ENCODE peak calls at places on chromosomes 1 and 21, in eight cellular contexts. O is iris pigment epithelial cell, E is NCI-H510A treated with DMSO at 0.1 percent for 48 hours, T is myocyte, Q is esophagus squamous epithelium, X is PC-3, V is SJSA1, L is cardiac fibroblast. S is an unnamed sample.
A peak's percentile ranks its signal among the peaks of the same experiment; 100 is the strongest.

GRCh38 chr1:84090447-84091244 is 53.4 kb upstream of the PRKACB start:
- DNase-seq in Q (no peak), O (no peak), T (no peak), E (peak; percentile 85), V (no peak), X (peak; percentile 78), L (no peak), S (no peak)

GRCh38 chr1:88175631-88176226 is 508.3 kb upstream of the PKN2 start:
- DNase-seq in E (no peak), O (peak; percentile 38), X (peak; percentile 31), V (no peak), Q (no peak), T (peak; percentile 5), L (peak; percentile 14), S (no peak)

GRCh38 chr1:94819945-94820746 is at the start of gene SLC44A3:
- DNase-seq in X (peak; percentile 60), E (peak; percentile 54), L (peak; percentile 63), O (peak; percentile 45), V (peak; percentile 30), Q (no peak), T (peak; percentile 71), S (peak; percentile 90)

GRCh38 chr1:182387566-182387965 is 4.0 kb downstream of the GLUL start:
- DNase-seq in L (no peak), O (no peak), T (no peak), E (no peak), X (no peak), V (no peak), Q (no peak), S (no peak)

GRCh38 chr1:150970818-150971582 is 3.6 kb downstream of the CERS2 start:
- DNase-seq in L (peak; percentile 76), X (no peak), V (no peak), O (peak; percentile 66), Q (no peak), E (no peak), T (peak; percentile 68), S (peak; percentile 94)

GRCh38 chr1:211607752-211608478 is 29.0 kb upstream of the SLC30A1 start:
- DNase-seq in Q (no peak), V (no peak), T (no peak), L (no peak), O (no peak), E (no peak), X (no peak), S (no peak)

GRCh38 chr1:87961992-87962391 is 633.3 kb downstream of the LMO4 start:
- DNase-seq in T (no peak), X (no peak), O (peak; percentile 67), E (no peak), L (peak; percentile 52), V (no peak), Q (no peak), S (no peak)

GRCh38 chr1:88683516-88683847 is 591 bp upstream of the PKN2 start:
- DNase-seq in L (no peak), X (peak; percentile 44), O (peak; percentile 67), Q (no peak), V (no peak), E (no peak), T (no peak), S (peak; percentile 30)

GRCh38 chr1:71565831-71566230 is 485.0 kb upstream of the ZRANB2 start:
- DNase-seq in V (no peak), T (no peak), E (no peak), Q (no peak), L (no peak), X (no peak), O (no peak), S (no peak)

GRCh38 chr1:213606252-213606820 is 381.4 kb upstream of the PROX1 start:
- DNase-seq in L (no peak), T (no peak), V (no peak), Q (no peak), E (no peak), O (no peak), X (no peak), S (no peak)

GRCh38 chr1:7678491-7679158 is 92.5 kb upstream of the VAMP3 start:
- DNase-seq in T (no peak), X (no peak), E (no peak), O (no peak), Q (no peak), L (no peak), V (no peak), S (peak; percentile 73)

GRCh38 chr1:198153804-198154203 is 3.0 kb upstream of the NEK7 start:
- DNase-seq in L (peak; percentile 71), T (no peak), Q (no peak), E (no peak), X (no peak), V (no peak), O (peak; percentile 39), S (peak; percentile 77)

GRCh38 chr1:57461405-57461804 is 37.5 kb upstream of the DAB1 start:
- DNase-seq in X (no peak), V (no peak), E (no peak), T (no peak), Q (no peak), L (no peak), O (no peak), S (no peak)

GRCh38 chr1:81848880-81849500 is 48.3 kb downstream of the ADGRL2 start:
- DNase-seq in V (no peak), L (no peak), E (peak; percentile 79), X (no peak), Q (no peak), O (no peak), T (no peak), S (no peak)

GRCh38 chr1:57424231-57425027 is 569 bp upstream of the DAB1 start:
- DNase-seq in O (peak; percentile 56), T (no peak), E (peak; percentile 50), X (no peak), L (peak; percentile 32), Q (no peak), V (peak; percentile 28), S (peak; percentile 68)

GRCh38 chr1:240190881-240191385 is 99.2 kb downstream of the FMN2 start:
- DNase-seq in T (peak; percentile 98), E (peak; percentile 61), X (peak; percentile 88), Q (no peak), L (peak; percentile 86), O (peak; percentile 98), V (peak; percentile 70), S (peak; percentile 65)

GRCh38 chr1:15459771-15460719 is 3.5 kb downstream of the CELA2A start:
- DNase-seq in E (no peak), V (peak; percentile 35), T (peak; percentile 75), L (no peak), Q (no peak), X (no peak), O (no peak), S (peak; percentile 83)

GRCh38 chr21:22791376-22791775 is 1793.2 kb downstream of the NCAM2 start:
- DNase-seq in T (no peak), E (no peak), V (no peak), O (no peak), X (no peak), L (no peak), Q (no peak), S (no peak)

GRCh38 chr1:164767257-164768044 is 208.5 kb downstream of the PBX1 start:
- DNase-seq in E (no peak), T (no peak), V (peak; percentile 89), O (peak; percentile 98), Q (no peak), L (peak; percentile 97), X (peak; percentile 90), S (no peak)

GRCh38 chr1:231121533-231121932 is 40.3 kb upstream of the TRIM67 start:
- DNase-seq in T (no peak), V (no peak), O (no peak), L (no peak), Q (no peak), X (no peak), E (no peak), S (no peak)

GRCh38 chr1:44808938-44809917 is 905 bp downstream of the BTBD19 start:
- DNase-seq in Q (peak; percentile 58), O (peak; percentile 82), L (peak; percentile 81), V (peak; percentile 38), T (peak; percentile 68), E (no peak), X (no peak), S (peak; percentile 94)

GRCh38 chr1:47002211-47002610 is 21.3 kb upstream of the CYP4X1 start:
- DNase-seq in O (no peak), E (no peak), V (no peak), X (peak; percentile 36), T (no peak), L (no peak), Q (no peak), S (no peak)

GRCh38 chr1:81731989-81732388 is 68.7 kb upstream of the ADGRL2 start:
- DNase-seq in V (no peak), X (peak; percentile 86), Q (no peak), E (no peak), L (peak; percentile 31), O (no peak), T (no peak), S (no peak)

GRCh38 chr1:60972841-60973364 is 109.5 kb upstream of the NFIA start:
- DNase-seq in X (peak; percentile 83), V (peak; percentile 9), E (no peak), L (peak; percentile 64), O (peak; percentile 93), T (peak; percentile 66), Q (no peak), S (peak; percentile 31)

GRCh38 chr1:55215194-55216021 is at the start of gene USP24:
- DNase-seq in E (peak; percentile 60), T (peak; percentile 78), O (peak; percentile 62), V (peak; percentile 84), Q (peak; percentile 10), L (peak; percentile 74), X (peak; percentile 81), S (peak; percentile 98)

GRCh38 chr1:46401964-46402626 is 8.0 kb downstream of the FAAH start:
- DNase-seq in L (peak; percentile 98), O (peak; percentile 97), X (peak; percentile 56), E (peak; percentile 50), T (peak; percentile 71), V (no peak), Q (no peak), S (peak; percentile 98)

GRCh38 chr1:95116666-95117206 is 419 bp upstream of the TLCD4 start:
- DNase-seq in V (peak; percentile 51), O (peak; percentile 23), E (peak; percentile 71), Q (no peak), T (peak; percentile 50), X (peak; percentile 83), L (peak; percentile 30), S (peak; percentile 89)

GRCh38 chr1:107139833-107140702 is 771 bp upstream of the NTNG1 start:
- DNase-seq in E (peak; percentile 49), X (peak; percentile 72), Q (no peak), V (peak; percentile 10), T (peak; percentile 16), L (peak; percentile 29), O (peak; percentile 41), S (peak; percentile 84)

GRCh38 chr1:185862235-185862634 is 128.0 kb downstream of the HMCN1 start:
- DNase-seq in T (peak; percentile 3), O (peak; percentile 67), V (no peak), L (no peak), X (peak; percentile 21), E (no peak), Q (no peak), S (no peak)

GRCh38 chr21:42080788-42081083 is 9.6 kb downstream of the UMODL1 start:
- DNase-seq in L (peak; percentile 72), Q (no peak), O (peak; percentile 85), V (peak; percentile 24), T (peak; percentile 35), E (no peak), X (no peak), S (peak; percentile 95)

GRCh38 chr1:28233264-28233606 is 406 bp upstream of the DNAJC8 start:
- DNase-seq in O (no peak), T (no peak), X (no peak), V (no peak), L (no peak), E (no peak), Q (no peak), S (no peak)